ENCODE peak calls at places on chromosomes 13 and 19, in ten cellular contexts. S is CD4-positive, alpha-beta T cell; H is PC-3; V is activated CD4-positive, alpha-beta memory T cell treated with anti-CD3 and anti-CD28 coated beads for 36 hours; E is NCI-H510A; R is IMR-90; A is globus pallidus; G is EL; L is uterus; B is progenitor cell of endocrine pancreas. M is an unnamed sample.

GRCh38 chr19:12991296-12991695 is 4.0 kb upstream of the NFIX start:
- DNase-seq in S (no peak), H (no peak), V (no peak), E (no peak), R (no peak), A (no peak), G (no peak), L (no peak), B (no peak), M (no peak)

GRCh38 chr19:42175952-42176648 is 41.4 kb downstream of the DEDD2 start:
- DNase-seq in S (no peak), H (peak), V (peak), E (no peak), R (peak), A (peak), G (peak), L (no peak), B (no peak), M (peak)

GRCh38 chr19:30593975-30594925 is 222.1 kb downstream of the ZNF536 start:
- DNase-seq in S (no peak), H (no peak), V (no peak), E (no peak), R (no peak), A (no peak), G (no peak), L (no peak), B (no peak), M (no peak)

GRCh38 chr19:46924874-46925547 is 64.2 kb downstream of the ARHGAP35 start:
- DNase-seq in S (no peak), H (peak), V (peak), E (no peak), R (no peak), A (peak), G (no peak), L (peak), B (no peak), M (no peak)

GRCh38 chr19:42201489-42202289 is 15.8 kb downstream of the DEDD2 start:
- DNase-seq in S (no peak), H (no peak), V (peak), E (no peak), R (no peak), A (peak), G (no peak), L (no peak), B (no peak), M (no peak)

GRCh38 chr13:61954092-61954491 is 538.4 kb upstream of the PCDH20 start:
- DNase-seq in S (no peak), H (peak), V (no peak), E (no peak), R (peak), A (peak), G (no peak), L (no peak), B (no peak), M (peak)

GRCh38 chr19:43763473-43763939 is 8.7 kb upstream of the SMG9 start:
- DNase-seq in S (no peak), H (no peak), V (peak), E (no peak), R (peak), A (no peak), G (peak), L (no peak), B (no peak), M (no peak)

GRCh38 chr19:2231621-2232221 is 4.4 kb downstream of the PLEKHJ1 start:
- DNase-seq in S (no peak), H (no peak), V (no peak), E (no peak), R (no peak), A (no peak), G (no peak), L (no peak), B (no peak), M (no peak)

GRCh38 chr13:85665286-85665685 is 133.9 kb downstream of the SLITRK6 start:
- DNase-seq in S (no peak), H (peak), V (no peak), E (peak), R (peak), A (no peak), G (no peak), L (no peak), B (no peak), M (no peak)

GRCh38 chr13:99652901-99653300 is 151.6 kb downstream of the TM9SF2 start:
- DNase-seq in S (no peak), H (no peak), V (no peak), E (no peak), R (no peak), A (no peak), G (no peak), L (no peak), B (no peak), M (no peak)

GRCh38 chr19:52200044-52200443 is 10.2 kb downstream of the PPP2R1A start:
- DNase-seq in S (no peak), H (peak), V (no peak), E (no peak), R (peak), A (no peak), G (peak), L (peak), B (no peak), M (no peak)

GRCh38 chr19:45443462-45444317 is 20.0 kb upstream of the ERCC1 start:
- DNase-seq in S (peak), H (peak), V (peak), E (peak), R (peak), A (peak), G (peak), L (peak), B (peak), M (no peak)

GRCh38 chr19:16627194-16627927 is 643 bp downstream of the MED26 start:
- DNase-seq in S (no peak), H (no peak), V (peak), E (no peak), R (no peak), A (no peak), G (peak), L (no peak), B (no peak), M (no peak)

GRCh38 chr19:35126624-35126959 is 8.3 kb downstream of the LGI4 start:
- DNase-seq in S (no peak), H (no peak), V (no peak), E (no peak), R (no peak), A (peak), G (no peak), L (no peak), B (no peak), M (no peak)

GRCh38 chr13:114065141-114065925 is 67.1 kb downstream of the RASA3 start:
- DNase-seq in S (peak), H (peak), V (peak), E (peak), R (peak), A (peak), G (peak), L (peak), B (no peak), M (peak)

GRCh38 chr13:46288570-46289259 is 77.0 kb downstream of the LRRC63 start:
- DNase-seq in S (no peak), H (peak), V (no peak), E (no peak), R (peak), A (peak), G (peak), L (no peak), B (no peak), M (peak)

GRCh38 chr19:11088508-11089253 is 582 bp upstream of the LDLR start:
- DNase-seq in S (no peak), H (no peak), V (no peak), E (no peak), R (no peak), A (peak), G (no peak), L (no peak), B (no peak), M (no peak)

GRCh38 chr13:111437417-111437816 is 117.0 kb downstream of the TEX29 start:
- DNase-seq in S (no peak), H (no peak), V (no peak), E (no peak), R (no peak), A (no peak), G (no peak), L (no peak), B (no peak), M (no peak)

GRCh38 chr13:30338331-30338851 is 31.0 kb upstream of the KATNAL1 start:
- DNase-seq in S (no peak), H (peak), V (no peak), E (no peak), R (peak), A (no peak), G (peak), L (no peak), B (no peak), M (no peak)

GRCh38 chr13:44331446-44331845 is 42.2 kb upstream of the SERP2 start:
- DNase-seq in S (no peak), H (no peak), V (peak), E (no peak), R (no peak), A (no peak), G (no peak), L (no peak), B (no peak), M (no peak)